ENCODE peak calls at places on chromosomes 16 and 17, in ten cellular contexts. K is sigmoid colon; Z is AG04450; I is neural progenitor cell; L is stomach; Y is CD8-positive, alpha-beta T cell; M is pancreas; C is prostate gland; V is hepatocyte; P is A549. S is an unnamed sample.

GRCh38 chr17:11178576-11178975 is 62.4 kb upstream of the SHISA6 start:
- DNase-seq in K (no peak), Z (no peak), I (no peak), L (no peak), Y (no peak), M (no peak), C (no peak), V (no peak), P (no peak), S (no peak)

GRCh38 chr16:82192665-82193064 is 22.6 kb upstream of the MPHOSPH6 start:
- DNase-seq in K (no peak), Z (peak; percentile 44), I (no peak), L (no peak), Y (no peak), M (no peak), C (no peak), V (no peak), P (no peak), S (no peak)

GRCh38 chr17:55768946-55769624 is 18.2 kb downstream of the PCTP start:
- DNase-seq in K (no peak), Z (no peak), I (no peak), L (no peak), Y (no peak), M (no peak), C (no peak), V (no peak), P (no peak), S (no peak)

GRCh38 chr16:85641305-85641704 is 28.2 kb downstream of the GSE1 start:
- DNase-seq in K (no peak), Z (no peak), I (no peak), L (no peak), Y (no peak), M (no peak), C (no peak), V (no peak), P (no peak), S (no peak)

GRCh38 chr16:56869513-56870270 is 4.7 kb downstream of the SLC12A3 start:
- DNase-seq in K (no peak), Z (no peak), I (peak; percentile 26), L (no peak), Y (no peak), M (no peak), C (no peak), V (no peak), P (peak; percentile 66), S (peak; percentile 27)

GRCh38 chr16:87538160-87538559 is 45.3 kb upstream of the ZCCHC14 start:
- DNase-seq in K (no peak), Z (no peak), I (no peak), L (no peak), Y (no peak), M (no peak), C (no peak), V (no peak), P (no peak), S (no peak)

GRCh38 chr16:5756969-5757368 is 659.4 kb upstream of the EEF2KMT start:
- DNase-seq in K (no peak), Z (no peak), I (peak; percentile 12), L (no peak), Y (no peak), M (no peak), C (no peak), V (no peak), P (no peak), S (no peak)

GRCh38 chr16:56610017-56610608 is 1.7 kb downstream of the MT2A start:
- DNase-seq in K (peak; percentile 83), Z (no peak), I (no peak), L (peak; percentile 47), Y (peak; percentile 66), M (no peak), C (peak; percentile 49), V (peak; percentile 49), P (peak; percentile 21), S (no peak)

GRCh38 chr17:57870283-57870635 is 20.4 kb upstream of the MRPS23 start:
- DNase-seq in K (no peak), Z (no peak), I (no peak), L (no peak), Y (no peak), M (no peak), C (no peak), V (no peak), P (no peak), S (peak; percentile 71)

GRCh38 chr17:38619937-38620550 is 14.3 kb upstream of the SRCIN1 start:
- DNase-seq in K (peak; percentile 25), Z (no peak), I (no peak), L (no peak), Y (no peak), M (no peak), C (no peak), V (no peak), P (no peak), S (no peak)

GRCh38 chr17:57925361-57925990 is 29.7 kb downstream of the CUEDC1 start:
- DNase-seq in K (no peak), Z (no peak), I (peak; percentile 47), L (no peak), Y (no peak), M (no peak), C (no peak), V (no peak), P (no peak), S (peak; percentile 94)

GRCh38 chr17:45231481-45232116 is 9.9 kb downstream of the FMNL1 start:
- DNase-seq in K (peak; percentile 66), Z (no peak), I (peak; percentile 68), L (peak; percentile 56), Y (peak; percentile 42), M (no peak), C (no peak), V (no peak), P (peak; percentile 94), S (peak; percentile 90)

GRCh38 chr17:28747046-28747691 is 3.4 kb downstream of the TRAF4 start:
- DNase-seq in K (no peak), Z (no peak), I (no peak), L (peak; percentile 91), Y (no peak), M (peak; percentile 85), C (peak; percentile 89), V (peak; percentile 71), P (no peak), S (no peak)

GRCh38 chr17:45995617-45996270 is 3.3 kb upstream of the STH start:
- DNase-seq in K (no peak), Z (no peak), I (no peak), L (no peak), Y (no peak), M (no peak), C (no peak), V (no peak), P (no peak), S (no peak)

GRCh38 chr17:43467981-43468541 is 15.7 kb upstream of the DHX8 start:
- DNase-seq in K (peak; percentile 77), Z (no peak), I (peak; percentile 16), L (no peak), Y (no peak), M (no peak), C (no peak), V (no peak), P (no peak), S (peak; percentile 92)

GRCh38 chr16:30131869-30132475 is 9.0 kb upstream of the MAPK3 start:
- DNase-seq in K (no peak), Z (no peak), I (no peak), L (no peak), Y (no peak), M (no peak), C (no peak), V (no peak), P (no peak), S (no peak)

GRCh38 chr17:41620583-41621434 is 3.6 kb downstream of the KRT17 start:
- DNase-seq in K (peak; percentile 47), Z (no peak), I (no peak), L (no peak), Y (no peak), M (no peak), C (no peak), V (no peak), P (no peak), S (no peak)

GRCh38 chr16:67518676-67519075 is 10.0 kb upstream of the RIPOR1 start:
- DNase-seq in K (no peak), Z (no peak), I (no peak), L (no peak), Y (no peak), M (no peak), C (no peak), V (no peak), P (no peak), S (no peak)
- H3K4me3 ChIP-seq in K (no peak overlapping the region), Z (no peak overlapping the region), I (no peak overlapping the region), L (peak overlapping the region; percentile 26), Y (no peak overlapping the region), M (no peak overlapping the region), C (no peak overlapping the region), V (no peak overlapping the region), P (no peak overlapping the region), S (no peak overlapping the region)

DNA sequence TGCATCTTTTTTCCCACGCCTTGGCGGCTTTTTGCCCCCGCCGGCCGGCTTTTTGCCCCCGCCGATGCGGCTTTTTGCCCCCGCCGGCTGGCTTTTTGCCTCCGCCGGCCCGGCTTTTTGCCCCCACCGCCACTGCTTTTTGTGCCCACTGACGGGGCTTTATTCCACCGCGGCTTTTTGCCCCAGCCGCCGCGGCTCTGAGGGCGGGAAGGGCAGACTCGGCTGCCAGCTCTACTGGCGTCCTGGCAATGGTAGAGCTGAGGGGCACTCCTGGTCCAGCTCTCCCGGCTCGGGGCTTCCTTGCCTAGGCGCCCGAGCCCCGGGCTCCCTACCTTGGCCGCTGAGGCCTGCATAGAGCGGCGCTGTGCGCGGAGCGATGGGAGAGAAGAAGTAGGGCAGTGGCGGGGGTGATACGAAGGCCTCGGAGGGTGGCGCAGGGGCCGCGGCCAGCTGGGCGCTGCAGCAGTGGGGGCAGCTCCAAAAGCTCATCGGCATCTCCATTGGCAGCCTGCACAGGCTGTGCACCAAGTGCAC is 591.4 kb downstream of the TP53TG3F start:
- DNase-seq in K (peak; percentile 53), Z (no peak), I (no peak), L (no peak), Y (no peak), M (peak; percentile 5), C (no peak), V (no peak), P (no peak), S (no peak)
- H3K9me3 ChIP-seq in K (peaks cover 13% of the 10 kb centered on the region), Z (peaks cover 21% of the 10 kb centered on the region), I (peaks cover 10% of the 10 kb centered on the region), L (peaks cover 49% of the 10 kb centered on the region), Y (no peaks in the 10 kb centered on the region), M (no peaks in the 10 kb centered on the region), C (no peaks in the 10 kb centered on the region), V (no peaks in the 10 kb centered on the region), P (no peaks in the 10 kb centered on the region), S (peaks cover 3% of the 10 kb centered on the region)

DNA sequence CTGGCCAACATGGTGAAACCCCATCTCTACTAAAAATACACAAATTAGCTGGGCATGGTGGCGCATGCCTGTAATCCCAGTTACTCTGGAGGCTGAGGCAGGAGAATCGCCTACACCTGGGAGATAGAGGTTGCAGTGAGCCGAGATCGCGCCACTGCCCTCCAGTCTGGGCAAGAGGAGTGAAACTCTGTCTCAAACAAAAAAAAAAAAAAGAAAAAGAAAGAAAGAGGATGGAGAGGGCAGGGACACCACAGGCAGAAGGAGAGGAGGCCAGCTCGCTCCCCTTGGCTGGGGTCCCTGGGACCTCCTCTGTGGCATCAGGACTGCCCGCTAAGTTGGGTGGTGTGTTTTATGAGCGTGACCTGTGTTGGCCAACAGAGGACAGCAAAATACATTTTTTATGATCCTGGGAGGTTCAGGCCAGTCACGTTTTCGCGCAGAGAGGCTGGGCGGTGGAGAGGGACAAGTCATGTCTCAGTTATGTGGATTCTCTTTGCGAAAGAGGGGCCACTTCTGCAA is 229.6 kb downstream of the MRTFB start:
- DNase-seq in K (peak; percentile 92), Z (no peak), I (peak; percentile 62), L (peak; percentile 72), Y (peak; percentile 32), M (peak; percentile 74), C (peak; percentile 74), V (peak; percentile 86), P (peak; percentile 78), S (peak; percentile 66)
- TF ChIP-seq CTCF in K (peak; percentile 76), Z (peak; percentile 67), I (peak; percentile 48), L (peak; percentile 79), Y (peak; percentile 28), M (peak; percentile 37), C (no peak), V (peak; percentile 56), P (peak; percentile 75), S (peak; percentile 75)

GRCh38 chr16:14483819-14484385 is 146.2 kb downstream of the PARN start:
- DNase-seq in K (no peak), Z (no peak), I (no peak), L (no peak), Y (no peak), M (no peak), C (no peak), V (no peak), P (no peak), S (peak; percentile 62)
- H3K4me3 ChIP-seq in K (no peak overlapping the region), Z (no peak overlapping the region), I (no peak overlapping the region), L (no peak overlapping the region), Y (no peak overlapping the region), M (no peak overlapping the region), C (no peak overlapping the region), V (no peak overlapping the region), P (no peak overlapping the region), S (no peak overlapping the region)